ENCODE peak calls at places on chromosomes 7 and 10, in seven cellular contexts. Y is pancreas; S is right cardiac atrium; B is tibial artery; J is cardiac muscle cell; I is Peyer's patch; W is CD4-positive, alpha-beta memory T cell. F is an unnamed sample.

GRCh38 chr10:12606461-12606860 is 257.1 kb downstream of the CAMK1D start:
- DNase-seq in Y (no peak), S (no peak), B (no peak), J (no peak), I (peak; percentile 73), W (no peak), F (peak; percentile 14)

GRCh38 chr7:69690329-69690728 is 92.1 kb downstream of the AUTS2 start:
- DNase-seq in Y (peak; percentile 50), S (no peak), B (no peak), J (no peak), I (no peak), W (no peak), F (no peak)

GRCh38 chr10:44253769-44254462 is 131.0 kb downstream of the CXCL12 start:
- DNase-seq in Y (peak; percentile 86), S (peak; percentile 91), B (peak; percentile 88), J (no peak), I (no peak), W (no peak), F (no peak)

GRCh38 chr10:80579370-80579769 is 41.7 kb downstream of the SH2D4B start:
- DNase-seq in Y (no peak), S (no peak), B (no peak), J (no peak), I (no peak), W (no peak), F (no peak)

GRCh38 chr10:129568562-129569344 is 101.7 kb downstream of the MGMT start:
- DNase-seq in Y (no peak), S (no peak), B (no peak), J (peak; percentile 36), I (no peak), W (no peak), F (peak; percentile 50)

GRCh38 chr10:132107211-132107946 is 41.6 kb downstream of the JAKMIP3 start:
- DNase-seq in Y (no peak), S (no peak), B (no peak), J (no peak), I (peak; percentile 15), W (no peak), F (no peak)

GRCh38 chr10:123795196-123795780 is 96.3 kb downstream of the CPXM2 start:
- DNase-seq in Y (no peak), S (no peak), B (no peak), J (no peak), I (no peak), W (no peak), F (no peak)

GRCh38 chr10:14571866-14572507 is 202.7 kb downstream of the FAM107B start:
- DNase-seq in Y (no peak), S (no peak), B (peak; percentile 64), J (no peak), I (no peak), W (peak; percentile 86), F (no peak)

GRCh38 chr7:150879345-150879744 is 27.0 kb downstream of the AOC1 start:
- DNase-seq in Y (no peak), S (no peak), B (no peak), J (no peak), I (no peak), W (no peak), F (no peak)

GRCh38 chr7:30732606-30733005 is 19.3 kb upstream of the INMT start:
- DNase-seq in Y (no peak), S (no peak), B (no peak), J (no peak), I (no peak), W (no peak), F (no peak)

GRCh38 chr7:106176414-106177294 is 64.5 kb upstream of the SYPL1 start:
- DNase-seq in Y (peak; percentile 92), S (peak; percentile 95), B (peak; percentile 88), J (peak; percentile 90), I (peak; percentile 84), W (peak; percentile 58), F (peak; percentile 83)

GRCh38 chr7:12436896-12437535 is 33.4 kb upstream of the VWDE start:
- DNase-seq in Y (no peak), S (peak; percentile 42), B (no peak), J (peak; percentile 47), I (no peak), W (no peak), F (no peak)

GRCh38 chr10:30510184-30510931 is 76.4 kb downstream of the MAP3K8 start:
- DNase-seq in Y (no peak), S (no peak), B (peak; percentile 79), J (no peak), I (no peak), W (no peak), F (peak; percentile 38)

GRCh38 chr7:11373546-11374142 is 400.0 kb downstream of the PHF14 start:
- DNase-seq in Y (no peak), S (no peak), B (no peak), J (peak; percentile 33), I (no peak), W (no peak), F (no peak)

GRCh38 chr7:74254858-74255379 is 720 bp upstream of the RFC2 start:
- DNase-seq in Y (no peak), S (no peak), B (no peak), J (no peak), I (no peak), W (no peak), F (no peak)

GRCh38 chr7:118492466-118492865 is 268.0 kb downstream of the ANKRD7 start:
- DNase-seq in Y (no peak), S (no peak), B (no peak), J (no peak), I (no peak), W (no peak), F (no peak)

GRCh38 chr7:105367458-105367857 is 21.3 kb downstream of the SRPK2 start:
- DNase-seq in Y (no peak), S (no peak), B (no peak), J (no peak), I (no peak), W (no peak), F (no peak)

GRCh38 chr10:113337142-113337541 is 215.7 kb upstream of the HABP2 start:
- DNase-seq in Y (no peak), S (no peak), B (no peak), J (no peak), I (no peak), W (no peak), F (no peak)

GRCh38 chr7:107693396-107693795 is 32.8 kb downstream of the SLC26A4 start:
- DNase-seq in Y (no peak), S (no peak), B (no peak), J (no peak), I (no peak), W (no peak), F (peak; percentile 66)
- H3K4me1 ChIP-seq in Y (no peaks in the 10 kb centered on the region), S (peaks cover 3% of the 10 kb centered on the region), B (peaks cover 19% of the 10 kb centered on the region), J (no peaks in the 10 kb centered on the region), I (no peaks in the 10 kb centered on the region), W (no peaks in the 10 kb centered on the region), F (peaks cover 63% of the 10 kb centered on the region)

DNA sequence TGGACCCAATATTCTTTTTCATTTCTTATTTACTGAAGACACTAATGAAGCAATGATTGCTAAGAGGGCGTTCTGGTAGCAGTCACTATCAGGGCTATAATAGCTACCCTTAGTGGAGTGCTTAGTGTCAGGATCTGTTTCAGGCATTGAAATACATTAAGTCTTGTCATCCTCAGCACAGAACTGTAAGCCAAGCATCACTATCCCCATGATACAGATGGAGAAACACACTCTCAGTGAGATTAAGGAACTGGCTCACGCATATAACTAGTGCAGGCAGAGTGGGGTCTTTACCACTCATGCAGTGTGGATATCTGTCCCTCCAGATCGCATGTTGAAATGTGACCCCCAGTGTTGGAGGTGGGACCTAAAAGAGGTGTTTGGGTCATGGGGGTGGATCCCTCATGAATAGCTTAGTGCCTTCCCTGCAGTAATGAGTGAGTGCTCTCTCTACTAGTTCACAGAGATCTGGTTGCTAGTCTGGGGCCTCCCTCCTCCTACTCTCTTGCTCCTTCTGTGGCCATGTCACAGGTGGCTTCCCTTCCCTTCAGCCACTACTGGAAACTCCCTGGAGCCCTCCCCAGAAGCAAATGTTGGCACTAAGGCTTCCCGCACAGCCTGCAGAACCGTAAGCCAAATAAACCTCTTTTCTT is 31.7 kb upstream of the MSMB start:
- DNase-seq in Y (no peak), S (no peak), B (no peak), J (no peak), I (no peak), W (no peak), F (no peak)
- H3K27ac ChIP-seq in Y (no peak overlapping the region), S (no peak overlapping the region), B (no peak overlapping the region), J (no peak overlapping the region), I (no peak overlapping the region), W (no peak overlapping the region), F (no peak overlapping the region)

GRCh38 chr7:50792342-50793114 is 9.8 kb upstream of the GRB10 start:
- DNase-seq in Y (peak; percentile 71), S (peak; percentile 81), B (peak; percentile 38), J (peak; percentile 67), I (peak; percentile 59), W (peak; percentile 19), F (no peak)
- H3K4me3 ChIP-seq in Y (peak overlapping the region; percentile 79), S (peak overlapping the region; percentile 90), B (peak overlapping the region; percentile 65), J (peak overlapping the region; percentile 54), I (peak overlapping the region; percentile 40), W (no peak overlapping the region), F (peak overlapping the region; percentile 26)

DNA sequence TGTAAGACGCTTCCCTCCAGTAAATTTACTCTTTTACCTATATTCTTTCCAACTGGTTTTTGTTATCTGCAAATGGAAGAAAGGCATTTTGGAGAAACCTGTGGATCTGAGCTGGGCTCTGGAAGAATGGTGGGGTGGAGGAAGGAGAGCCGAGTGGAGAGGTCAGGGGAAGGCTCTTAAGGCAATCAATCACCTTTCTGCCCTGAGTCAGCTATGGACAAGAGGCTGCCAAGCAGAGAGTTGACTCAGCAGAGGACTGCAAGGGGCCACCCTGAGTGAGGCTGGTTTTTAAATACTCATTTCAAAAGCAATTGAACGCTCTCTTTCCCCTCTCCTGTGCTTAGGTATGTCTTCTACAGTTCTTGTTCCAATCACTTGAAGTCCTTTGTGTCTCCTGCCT is 81.8 kb downstream of the SPAG6 start:
- DNase-seq in Y (no peak), S (no peak), B (no peak), J (peak; percentile 26), I (no peak), W (no peak), F (no peak)
- H3K4me1 ChIP-seq in Y (peaks cover 5% of the 10 kb centered on the region), S (no peaks in the 10 kb centered on the region), B (peaks cover 4% of the 10 kb centered on the region), J (peaks cover 22% of the 10 kb centered on the region), I (no peaks in the 10 kb centered on the region), W (no peaks in the 10 kb centered on the region), F (peaks cover 37% of the 10 kb centered on the region)

GRCh38 chr10:70186090-70186489 is 15.8 kb upstream of the SAR1A start:
- DNase-seq in Y (no peak), S (no peak), B (no peak), J (no peak), I (no peak), W (no peak), F (no peak)
- H3K27ac ChIP-seq in Y (no peak overlapping the region), S (no peak overlapping the region), B (no peak overlapping the region), J (no peak overlapping the region), I (no peak overlapping the region), W (no peak overlapping the region), F (no peak overlapping the region)

DNA sequence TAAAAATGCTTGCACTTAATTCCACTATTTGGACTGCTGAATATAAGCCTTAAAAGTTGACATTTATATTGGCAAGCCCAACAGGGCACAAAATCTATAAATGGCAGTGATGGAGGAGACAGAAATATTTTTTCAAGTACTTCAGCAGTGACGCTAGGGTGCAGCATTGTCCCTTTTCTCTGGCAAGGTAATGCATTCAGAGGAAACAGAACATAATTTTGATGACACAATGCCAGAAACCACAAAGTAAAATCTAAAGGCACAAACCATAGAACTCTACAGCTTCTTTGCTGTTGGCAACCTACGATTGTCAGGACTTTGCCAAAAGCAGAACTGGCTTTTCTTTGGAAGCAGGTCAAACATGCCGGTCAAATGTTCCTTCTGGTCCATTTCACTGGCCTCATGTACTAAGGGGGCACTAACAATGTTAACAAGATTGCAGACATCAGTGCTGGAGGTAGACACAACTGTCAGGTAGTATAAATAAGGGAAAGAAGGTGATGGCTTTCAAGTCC is 30.9 kb upstream of the FAM133B start:
- DNase-seq in Y (no peak), S (peak; percentile 46), B (peak; percentile 30), J (peak; percentile 72), I (no peak), W (peak; percentile 75), F (peak; percentile 83)
- H3K4me3 ChIP-seq in Y (no peak overlapping the region), S (no peak overlapping the region), B (no peak overlapping the region), J (no peak overlapping the region), I (no peak overlapping the region), W (no peak overlapping the region), F (no peak overlapping the region)

F was measured in SJCRH30.